ENCODE peak calls at places on chromosomes 16 and 17, in seven cellular contexts. P, D, A, B, T, U and Y are unnamed samples.

GRCh38 chr17:57940653-57941329 is 14.4 kb downstream of the CUEDC1 start:
- DNase-seq in P (no peak), D (no peak), A (no peak), B (no peak), T (no peak), U (peak), Y (no peak)

GRCh38 chr17:14098246-14098645 is 28.9 kb downstream of the COX10 start:
- DNase-seq in P (no peak), D (peak), A (no peak), B (no peak), T (no peak), U (peak), Y (no peak)

GRCh38 chr17:7475764-7476422 is 3.5 kb downstream of the ZBTB4 start:
- DNase-seq in P (no peak), D (no peak), A (no peak), B (no peak), T (no peak), U (no peak), Y (no peak)

GRCh38 chr16:69883744-69884143 is 67.4 kb upstream of the CLEC18A start:
- DNase-seq in P (no peak), D (no peak), A (no peak), B (no peak), T (no peak), U (no peak), Y (no peak)

GRCh38 chr17:55531053-55531728 is 19.9 kb upstream of the SMIM36 start:
- DNase-seq in P (no peak), D (no peak), A (no peak), B (no peak), T (no peak), U (no peak), Y (no peak)

GRCh38 chr16:73041644-73042043 is 6.3 kb downstream of the ZFHX3 start:
- DNase-seq in P (no peak), D (no peak), A (no peak), B (no peak), T (no peak), U (no peak), Y (no peak)

GRCh38 chr16:13906426-13907089 is 13.4 kb upstream of the ERCC4 start:
- DNase-seq in P (no peak), D (no peak), A (peak), B (no peak), T (no peak), U (no peak), Y (no peak)

GRCh38 chr16:21656795-21657768 is 4.7 kb upstream of the IGSF6 start:
- DNase-seq in P (no peak), D (peak), A (peak), B (no peak), T (no peak), U (peak), Y (no peak)

GRCh38 chr17:12402963-12403622 is 262.6 kb upstream of the MYOCD start:
- DNase-seq in P (no peak), D (no peak), A (peak), B (no peak), T (no peak), U (peak), Y (no peak)

GRCh38 chr17:16486373-16487250 is 5.4 kb downstream of the LRRC75A start:
- DNase-seq in P (no peak), D (peak), A (peak), B (peak), T (peak), U (peak), Y (no peak)

GRCh38 chr17:46977750-46978488 is 1.1 kb downstream of the RPRML start:
- DNase-seq in P (no peak), D (no peak), A (no peak), B (no peak), T (no peak), U (no peak), Y (no peak)

GRCh38 chr17:41785876-41786226 is 660 bp downstream of the JUP start:
- DNase-seq in P (peak), D (peak), A (peak), B (peak), T (no peak), U (peak), Y (no peak)
- TF ChIP-seq CTCF in P (no peak), D (no peak), A (no peak), B (no peak), T (no peak), U (no peak), Y (no peak)

GRCh38 chr17:81701288-81702071 is 1.7 kb upstream of the MRPL12 start:
- DNase-seq in P (no peak), D (no peak), A (no peak), B (no peak), T (no peak), U (peak), Y (no peak)
- TF ChIP-seq CTCF in P (no peak), D (no peak), A (no peak), B (no peak), T (no peak), U (peak), Y (no peak)

DNA sequence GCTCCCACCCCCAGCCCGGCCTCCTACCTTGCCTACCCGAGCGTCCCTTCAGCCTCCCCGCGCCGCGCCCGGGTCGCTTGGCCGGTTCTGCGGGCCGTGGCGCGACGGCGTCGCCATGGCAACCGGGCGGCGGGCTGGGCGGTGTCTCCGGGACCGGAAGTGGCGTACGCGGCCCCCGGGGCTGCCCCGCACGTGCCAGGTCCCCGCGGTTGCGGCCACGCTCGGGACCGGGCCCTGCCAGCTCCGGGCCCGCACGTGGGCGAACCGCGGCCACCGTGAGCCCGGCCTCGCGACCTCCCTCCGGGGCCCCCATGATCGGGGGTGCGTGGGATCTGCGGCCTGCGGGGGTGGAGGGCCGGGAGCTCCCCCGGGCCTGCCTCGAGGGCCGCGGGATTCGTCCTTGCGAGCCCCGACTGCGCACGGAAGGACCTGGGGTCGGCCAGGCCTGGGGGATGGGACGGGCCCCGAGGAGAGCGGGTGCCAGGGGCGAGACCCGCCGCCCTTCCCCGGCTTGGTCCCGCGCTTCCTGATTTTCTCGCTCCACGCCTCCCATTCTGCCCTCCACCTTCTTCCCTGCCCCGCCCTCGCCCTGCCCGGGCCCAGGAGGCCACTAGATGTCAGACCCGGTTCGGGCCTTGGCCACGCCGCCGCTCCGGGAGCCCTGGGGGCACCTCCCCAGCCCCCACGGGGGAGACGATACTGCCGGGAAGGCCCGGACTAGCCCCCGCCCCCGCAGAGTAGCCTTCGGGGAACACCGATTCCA is at the start of gene CYB561:
- DNase-seq in P (peak), D (peak), A (peak), B (peak), T (no peak), U (peak), Y (peak)
- TF ChIP-seq CTCF in P (no peak), D (no peak), A (no peak), B (no peak), T (no peak), U (peak), Y (peak)

GRCh38 chr16:2752035-2752849 is at the start of gene SRRM2:
- DNase-seq in P (peak), D (peak), A (peak), B (peak), T (peak), U (peak), Y (peak)
- TF ChIP-seq CTCF in P (no peak), D (no peak), A (no peak), B (no peak), T (no peak), U (no peak), Y (no peak)

DNA sequence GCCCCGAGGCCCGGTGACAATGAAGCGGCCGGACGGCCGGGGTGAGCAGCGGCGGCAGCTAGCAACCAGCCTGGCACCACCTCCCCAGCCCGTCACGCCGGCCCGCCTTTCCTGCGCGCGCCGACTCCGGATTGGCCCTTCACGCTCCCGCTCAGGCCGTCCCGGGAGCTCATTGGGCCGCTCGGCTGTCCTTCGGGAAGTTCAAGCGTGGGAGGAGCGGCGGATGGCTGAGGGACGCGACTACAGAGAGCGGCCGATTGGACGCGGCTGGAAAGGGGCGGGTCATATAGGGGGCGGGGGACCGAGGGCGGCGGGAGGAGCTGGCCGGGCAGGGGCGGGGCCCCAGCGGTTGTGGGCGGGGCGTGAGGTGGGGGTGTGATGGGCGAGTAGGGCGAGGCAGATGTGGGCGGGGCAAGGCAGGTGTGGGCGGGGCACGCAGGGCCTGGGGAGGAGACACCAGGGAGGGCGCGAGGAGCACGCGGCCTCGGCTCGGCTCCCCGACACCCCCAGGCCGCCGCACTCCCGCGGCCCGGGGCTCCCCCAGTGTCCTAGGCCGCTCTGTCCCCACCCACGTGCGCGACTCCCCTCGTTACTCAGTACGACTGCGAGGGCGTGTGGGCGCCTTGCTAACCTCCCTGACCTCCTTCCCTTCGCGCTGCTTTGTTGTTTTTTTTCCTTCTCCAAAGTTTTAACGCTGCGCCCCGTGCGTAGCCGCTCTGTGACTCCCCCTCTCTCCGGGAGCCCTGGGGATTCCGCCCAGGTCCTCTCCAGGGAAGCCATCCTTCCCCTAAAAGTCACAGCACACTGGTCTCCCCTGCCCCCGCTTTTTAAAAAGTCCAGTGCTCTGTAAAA is at the start of gene CEP131:
- DNase-seq in P (peak), D (peak), A (peak), B (peak), T (peak), U (peak), Y (peak)
- TF ChIP-seq CTCF in P (no peak), D (no peak), A (no peak), B (no peak), T (no peak), U (no peak), Y (no peak)

GRCh38 chr17:78307887-78308633 is 51.8 kb downstream of the SOCS3 start:
- DNase-seq in P (no peak), D (peak), A (no peak), B (peak), T (no peak), U (peak), Y (no peak)
- TF ChIP-seq CTCF in P (no peak), D (no peak), A (no peak), B (no peak), T (no peak), U (peak), Y (peak)

GRCh38 chr17:77772461-77772897 is 186.0 kb upstream of the TNRC6C start:
- DNase-seq in P (peak), D (peak), A (peak), B (peak), T (no peak), U (peak), Y (no peak)
- TF ChIP-seq CTCF in P (peak), D (peak), A (peak), B (peak), T (peak), U (peak), Y (peak)

DNA sequence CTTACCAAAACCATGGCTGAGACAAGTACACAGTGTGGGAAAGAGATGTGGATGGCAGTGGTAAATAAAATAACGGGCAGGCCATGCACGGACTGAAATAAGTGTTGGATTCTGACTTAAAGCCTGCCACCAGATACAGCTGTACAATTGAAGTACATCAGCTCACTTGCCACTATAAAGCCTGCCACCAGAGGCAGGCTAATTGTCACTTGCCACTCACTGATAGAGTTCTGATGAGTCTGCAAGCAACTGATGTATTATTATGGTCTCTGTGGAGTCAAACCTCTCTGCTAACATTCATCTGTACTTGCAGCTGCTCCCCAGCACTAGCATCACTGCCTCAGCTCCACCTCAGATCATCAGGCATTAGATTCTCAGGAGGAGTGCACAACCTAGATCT is 93.0 kb downstream of the CYTH1 start:
- DNase-seq in P (no peak), D (no peak), A (no peak), B (no peak), T (no peak), U (peak), Y (no peak)
- TF ChIP-seq CTCF in P (no peak), D (no peak), A (no peak), B (no peak), T (no peak), U (peak), Y (no peak)

GRCh38 chr17:15478845-15479244 is 11.4 kb upstream of the CDRT4 start:
- DNase-seq in P (no peak), D (no peak), A (no peak), B (no peak), T (no peak), U (no peak), Y (no peak)

GRCh38 chr17:15483416-15483815 is 16.0 kb upstream of the CDRT4 start:
- DNase-seq in P (no peak), D (no peak), A (no peak), B (no peak), T (no peak), U (no peak), Y (no peak)

GRCh38 chr17:15480209-15480608 is 12.8 kb upstream of the CDRT4 start:
- DNase-seq in P (no peak), D (no peak), A (no peak), B (no peak), T (no peak), U (no peak), Y (no peak)

GRCh38 chr17:15482476-15482875 is 15.1 kb upstream of the CDRT4 start:
- DNase-seq in P (no peak), D (no peak), A (no peak), B (no peak), T (no peak), U (no peak), Y (no peak)

DNA sequence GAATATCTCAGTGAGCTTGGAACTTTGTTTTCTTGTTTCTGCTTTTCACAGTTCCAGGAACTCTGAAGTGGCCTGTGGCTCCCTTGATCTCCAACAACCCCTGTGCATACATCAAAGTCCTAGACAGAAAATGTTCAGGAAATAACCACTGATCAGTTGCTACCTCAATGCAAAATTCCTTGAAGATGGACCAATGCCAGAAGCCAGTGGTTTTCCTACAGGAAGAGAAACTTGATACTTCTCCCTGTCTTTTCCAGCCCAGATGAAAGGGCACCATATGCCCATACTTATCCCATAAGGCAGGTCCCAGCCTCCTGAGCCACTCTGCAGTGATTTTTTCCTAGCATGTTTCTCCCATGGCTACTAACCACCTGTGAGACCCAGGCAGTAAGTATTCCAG is 12.3 kb upstream of the CDRT4 start:
- DNase-seq in P (no peak), D (no peak), A (no peak), B (no peak), T (no peak), U (peak), Y (no peak)
- TF ChIP-seq CTCF in P (no peak), D (no peak), A (no peak), B (no peak), T (no peak), U (no peak), Y (no peak)